ENCODE peak calls at places on chromosomes 7 and 10, in four cellular contexts. B, R, T and J are unnamed samples. For H3K9me3, the result is how much of the 10 kb centered on the place peaks cover.

GRCh38 chr7:137080516-137081203 is 212.2 kb downstream of the CHRM2 start:
- DNase-seq in T (no peak), R (no peak), B (no peak), J (no peak)

GRCh38 chr10:132881186-132881920 is 61.0 kb downstream of the CFAP46 start:
- DNase-seq in R (peak), B (no peak), T (no peak), J (peak)

GRCh38 chr7:4725014-4725951 is 43.2 kb downstream of the FOXK1 start:
- DNase-seq in B (peak), T (peak), R (peak), J (no peak)

GRCh38 chr7:79716329-79716728 is 262.9 kb upstream of the MAGI2 start:
- DNase-seq in B (no peak), R (no peak), T (no peak), J (no peak)

GRCh38 chr7:116173051-116174028 is 37.0 kb upstream of the TES start:
- DNase-seq in T (no peak), B (peak), R (no peak), J (no peak)

GRCh38 chr7:22786290-22786932 is 36.2 kb downstream of the TOMM7 start:
- DNase-seq in R (no peak), B (no peak), T (no peak), J (no peak)

GRCh38 chr7:71783779-71784178 is 628.4 kb downstream of the CALN1 start:
- DNase-seq in R (no peak), T (no peak), B (no peak), J (no peak)

GRCh38 chr7:2243483-2243840 is 1.4 kb downstream of the NUDT1 start:
- DNase-seq in R (no peak), T (no peak), B (no peak), J (no peak)

GRCh38 chr7:91348686-91349085 is 84.5 kb downstream of the FZD1 start:
- DNase-seq in T (no peak), B (no peak), R (no peak), J (no peak)

GRCh38 chr7:10034843-10035556 is 938.7 kb upstream of the PHF14 start:
- DNase-seq in T (no peak), B (no peak), R (no peak), J (no peak)
- H3K9me3 ChIP-seq in T (under half), B (under half), R (under half), J (under half)

GRCh38 chr7:87330942-87331341 is 14.5 kb upstream of the CROT start:
- DNase-seq in B (no peak), R (no peak), T (no peak), J (no peak)

GRCh38 chr7:87330316-87330715 is 15.1 kb upstream of the CROT start:
- DNase-seq in B (no peak), T (no peak), R (no peak), J (no peak)

GRCh38 chr7:87331687-87332256 is 13.7 kb upstream of the CROT start:
- DNase-seq in B (no peak), R (no peak), T (no peak), J (no peak)

GRCh38 chr7:87325576-87326370 is 19.7 kb upstream of the CROT start:
- DNase-seq in R (no peak), T (no peak), B (no peak), J (no peak)

GRCh38 chr7:87328281-87328680 is 17.2 kb upstream of the CROT start:
- DNase-seq in T (no peak), B (no peak), R (no peak), J (no peak)
- H3K9me3 ChIP-seq in T (under half), B (under half), R (under half), J (under half)

DNA sequence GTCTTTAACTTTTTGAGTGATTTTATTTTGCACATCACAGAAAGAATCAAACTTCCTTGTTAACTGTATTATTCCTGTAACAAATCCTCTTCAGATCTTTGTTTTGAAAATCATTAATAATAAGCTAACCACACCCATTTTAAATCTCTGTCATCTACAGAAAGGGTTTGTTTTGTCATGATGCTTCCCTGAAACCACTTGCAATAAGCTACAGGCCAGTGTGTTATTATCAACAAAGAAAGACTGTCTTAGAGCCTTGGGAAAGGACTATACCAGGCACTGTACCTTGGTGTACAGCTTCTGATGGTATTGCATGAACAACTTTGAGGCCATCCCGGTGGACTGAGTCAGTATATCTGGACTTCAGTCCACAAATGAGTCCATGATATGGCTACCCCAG is 145.3 kb upstream of the FAM3C start:
- DNase-seq in T (no peak), B (no peak), R (no peak), J (no peak)
- H3K9me3 ChIP-seq in T (under half), B (under half), R (under half), J (under half)

GRCh38 chr7:140876519-140877248 is 48.0 kb downstream of the BRAF start:
- DNase-seq in R (no peak), T (no peak), B (no peak), J (no peak)
- H3K9me3 ChIP-seq in R (under half), T (under half), B (under half), J (under half)

GRCh38 chr7:157090485-157091165 is 48.1 kb upstream of the UBE3C start:
- DNase-seq in R (no peak), T (no peak), B (no peak), J (no peak)

GRCh38 chr7:157087646-157088045 is 51.1 kb upstream of the UBE3C start:
- DNase-seq in R (no peak), T (no peak), B (no peak), J (no peak)

GRCh38 chr7:157088136-157088535 is 50.6 kb upstream of the UBE3C start:
- DNase-seq in B (no peak), T (no peak), R (no peak), J (no peak)

GRCh38 chr7:157089100-157089510 is 49.6 kb upstream of the UBE3C start:
- DNase-seq in R (no peak), T (no peak), B (no peak), J (no peak)

GRCh38 chr7:157086508-157087187 is 52.1 kb upstream of the UBE3C start:
- DNase-seq in T (no peak), R (no peak), B (no peak), J (no peak)
- H3K9me3 ChIP-seq in T (under half), R (under half), B (under half), J (under half)